ENCODE peak calls at places on chromosome 21, in nine cellular contexts. One of them, this sample, is unnamed.

GRCh38 chr21:44461438-44462089 is 6.3 kb downstream of the LRRC3 start:
- DNase-seq in AG08396: no peak
- DNase-seq in colonic mucosa: no peak
- DNase-seq in GM12865: no peak
- DNase-seq in GM23248: no peak
- DNase-seq in H4: no peak
- DNase-seq in NCI-H1105 treated with DMSO at 0.1 percent for 48 hours: no peak
- DNase-seq in neural crest cell: no peak
- DNase-seq in CD8-positive, alpha-beta memory T cell: no peak
- DNase-seq in this sample: no peak

GRCh38 chr21:46211786-46212720 is 16.5 kb downstream of the LSS start:
- DNase-seq in NCI-H1105 treated with DMSO at 0.1 percent for 48 hours: no peak
- DNase-seq in neural crest cell: no peak
- DNase-seq in GM23248: peak
- DNase-seq in colonic mucosa: no peak
- DNase-seq in GM12865: no peak
- DNase-seq in CD8-positive, alpha-beta memory T cell: no peak
- DNase-seq in H4: no peak
- DNase-seq in AG08396: no peak
- DNase-seq in this sample: no peak

GRCh38 chr21:37159949-37160348 is 86.9 kb downstream of the TTC3 start:
- DNase-seq in colonic mucosa: no peak
- DNase-seq in GM12865: no peak
- DNase-seq in AG08396: no peak
- DNase-seq in H4: no peak
- DNase-seq in GM23248: no peak
- DNase-seq in neural crest cell: no peak
- DNase-seq in NCI-H1105 treated with DMSO at 0.1 percent for 48 hours: no peak
- DNase-seq in CD8-positive, alpha-beta memory T cell: no peak
- DNase-seq in this sample: no peak

GRCh38 chr21:36747815-36748381 is 49.0 kb downstream of the SIM2 start:
- DNase-seq in AG08396: peak
- DNase-seq in H4: no peak
- DNase-seq in neural crest cell: peak
- DNase-seq in CD8-positive, alpha-beta memory T cell: no peak
- DNase-seq in GM23248: peak
- DNase-seq in NCI-H1105 treated with DMSO at 0.1 percent for 48 hours: peak
- DNase-seq in colonic mucosa: peak
- DNase-seq in GM12865: no peak
- DNase-seq in this sample: no peak

GRCh38 chr21:33898546-33898945 is 17.1 kb downstream of the ATP5PO start:
- DNase-seq in AG08396: no peak
- DNase-seq in GM23248: peak
- DNase-seq in colonic mucosa: no peak
- DNase-seq in GM12865: no peak
- DNase-seq in H4: no peak
- DNase-seq in neural crest cell: no peak
- DNase-seq in CD8-positive, alpha-beta memory T cell: no peak
- DNase-seq in NCI-H1105 treated with DMSO at 0.1 percent for 48 hours: no peak
- DNase-seq in this sample: no peak

GRCh38 chr21:36589352-36589971 is 109.5 kb upstream of the SIM2 start:
- DNase-seq in CD8-positive, alpha-beta memory T cell: no peak
- DNase-seq in NCI-H1105 treated with DMSO at 0.1 percent for 48 hours: no peak
- DNase-seq in GM23248: peak
- DNase-seq in H4: peak
- DNase-seq in GM12865: peak
- DNase-seq in AG08396: peak
- DNase-seq in colonic mucosa: peak
- DNase-seq in neural crest cell: no peak
- DNase-seq in this sample: peak

GRCh38 chr21:38220270-38220737 is 36.5 kb upstream of the KCNJ15 start:
- DNase-seq in neural crest cell: no peak
- DNase-seq in H4: no peak
- DNase-seq in GM23248: no peak
- DNase-seq in AG08396: no peak
- DNase-seq in colonic mucosa: no peak
- DNase-seq in GM12865: no peak
- DNase-seq in NCI-H1105 treated with DMSO at 0.1 percent for 48 hours: no peak
- DNase-seq in CD8-positive, alpha-beta memory T cell: no peak
- DNase-seq in this sample: no peak

GRCh38 chr21:45869121-45870007 is 112.2 kb upstream of the COL6A1 start:
- DNase-seq in NCI-H1105 treated with DMSO at 0.1 percent for 48 hours: no peak
- DNase-seq in GM23248: peak
- DNase-seq in AG08396: peak
- DNase-seq in GM12865: no peak
- DNase-seq in colonic mucosa: no peak
- DNase-seq in H4: no peak
- DNase-seq in CD8-positive, alpha-beta memory T cell: no peak
- DNase-seq in neural crest cell: no peak
- DNase-seq in this sample: peak

GRCh38 chr21:17388226-17388625 is 124.6 kb upstream of the CXADR start:
- DNase-seq in colonic mucosa: no peak
- DNase-seq in GM12865: no peak
- DNase-seq in H4: no peak
- DNase-seq in GM23248: no peak
- DNase-seq in CD8-positive, alpha-beta memory T cell: no peak
- DNase-seq in AG08396: no peak
- DNase-seq in NCI-H1105 treated with DMSO at 0.1 percent for 48 hours: no peak
- DNase-seq in neural crest cell: no peak
- DNase-seq in this sample: no peak

GRCh38 chr21:34580181-34580700 is 34.7 kb downstream of the RCAN1 start:
- DNase-seq in colonic mucosa: peak
- DNase-seq in H4: no peak
- DNase-seq in neural crest cell: no peak
- DNase-seq in GM12865: no peak
- DNase-seq in AG08396: no peak
- DNase-seq in CD8-positive, alpha-beta memory T cell: no peak
- DNase-seq in NCI-H1105 treated with DMSO at 0.1 percent for 48 hours: no peak
- DNase-seq in GM23248: peak
- DNase-seq in this sample: no peak

GRCh38 chr21:28431527-28432200 is 561.0 kb downstream of the LTN1 start:
- DNase-seq in GM12865: no peak
- DNase-seq in CD8-positive, alpha-beta memory T cell: no peak
- DNase-seq in H4: no peak
- DNase-seq in AG08396: no peak
- DNase-seq in colonic mucosa: no peak
- DNase-seq in neural crest cell: no peak
- DNase-seq in GM23248: peak
- DNase-seq in NCI-H1105 treated with DMSO at 0.1 percent for 48 hours: no peak
- DNase-seq in this sample: no peak

GRCh38 chr21:14080764-14081096 is 130.0 kb downstream of the LIPI start:
- DNase-seq in H4: no peak
- DNase-seq in neural crest cell: no peak
- DNase-seq in AG08396: no peak
- DNase-seq in NCI-H1105 treated with DMSO at 0.1 percent for 48 hours: no peak
- DNase-seq in CD8-positive, alpha-beta memory T cell: no peak
- DNase-seq in GM23248: no peak
- DNase-seq in GM12865: no peak
- DNase-seq in colonic mucosa: no peak
- DNase-seq in this sample: no peak

GRCh38 chr21:34190576-34191301 is 117.4 kb downstream of the MRPS6 start:
- DNase-seq in NCI-H1105 treated with DMSO at 0.1 percent for 48 hours: no peak
- DNase-seq in GM23248: no peak
- DNase-seq in GM12865: no peak
- DNase-seq in CD8-positive, alpha-beta memory T cell: no peak
- DNase-seq in neural crest cell: no peak
- DNase-seq in H4: no peak
- DNase-seq in AG08396: no peak
- DNase-seq in colonic mucosa: no peak
- DNase-seq in this sample: no peak

GRCh38 chr21:45220106-45220505 is 67.6 kb downstream of the POFUT2 start:
- DNase-seq in GM12865: no peak
- DNase-seq in CD8-positive, alpha-beta memory T cell: no peak
- DNase-seq in GM23248: no peak
- DNase-seq in H4: no peak
- DNase-seq in colonic mucosa: no peak
- DNase-seq in neural crest cell: no peak
- DNase-seq in NCI-H1105 treated with DMSO at 0.1 percent for 48 hours: no peak
- DNase-seq in AG08396: no peak
- DNase-seq in this sample: no peak

GRCh38 chr21:41766883-41767605 is at the start of gene RIPK4:
- DNase-seq in AG08396: no peak
- DNase-seq in colonic mucosa: peak
- DNase-seq in neural crest cell: no peak
- DNase-seq in GM12865: peak
- DNase-seq in CD8-positive, alpha-beta memory T cell: peak
- DNase-seq in H4: peak
- DNase-seq in GM23248: peak
- DNase-seq in NCI-H1105 treated with DMSO at 0.1 percent for 48 hours: peak
- DNase-seq in this sample: peak

GRCh38 chr21:31879251-31879650 is 6.4 kb downstream of the HUNK start:
- DNase-seq in AG08396: no peak
- DNase-seq in GM12865: no peak
- DNase-seq in neural crest cell: no peak
- DNase-seq in H4: no peak
- DNase-seq in colonic mucosa: no peak
- DNase-seq in NCI-H1105 treated with DMSO at 0.1 percent for 48 hours: no peak
- DNase-seq in CD8-positive, alpha-beta memory T cell: no peak
- DNase-seq in GM23248: no peak
- DNase-seq in this sample: no peak

GRCh38 chr21:38326899-38327298 is 70.1 kb downstream of the KCNJ15 start:
- DNase-seq in GM12865: no peak
- DNase-seq in colonic mucosa: no peak
- DNase-seq in GM23248: no peak
- DNase-seq in H4: no peak
- DNase-seq in neural crest cell: no peak
- DNase-seq in AG08396: no peak
- DNase-seq in CD8-positive, alpha-beta memory T cell: no peak
- DNase-seq in NCI-H1105 treated with DMSO at 0.1 percent for 48 hours: no peak
- DNase-seq in this sample: no peak

GRCh38 chr21:33308586-33309490 is 15.9 kb upstream of the IFNAR1 start:
- DNase-seq in H4: peak
- DNase-seq in colonic mucosa: no peak
- DNase-seq in NCI-H1105 treated with DMSO at 0.1 percent for 48 hours: peak
- DNase-seq in AG08396: no peak
- DNase-seq in neural crest cell: no peak
- DNase-seq in GM23248: no peak
- DNase-seq in CD8-positive, alpha-beta memory T cell: no peak
- DNase-seq in GM12865: peak
- DNase-seq in this sample: no peak

GRCh38 chr21:37699024-37699770 is 217.1 kb downstream of the KCNJ6 start:
- DNase-seq in GM12865: no peak
- DNase-seq in GM23248: no peak
- DNase-seq in H4: no peak
- DNase-seq in NCI-H1105 treated with DMSO at 0.1 percent for 48 hours: no peak
- DNase-seq in neural crest cell: no peak
- DNase-seq in AG08396: no peak
- DNase-seq in CD8-positive, alpha-beta memory T cell: no peak
- DNase-seq in colonic mucosa: no peak
- DNase-seq in this sample: no peak

GRCh38 chr21:36547464-36547863 is 67.5 kb upstream of the CLDN14 start:
- DNase-seq in H4: no peak
- DNase-seq in GM23248: no peak
- DNase-seq in AG08396: no peak
- DNase-seq in colonic mucosa: no peak
- DNase-seq in GM12865: no peak
- DNase-seq in neural crest cell: no peak
- DNase-seq in CD8-positive, alpha-beta memory T cell: no peak
- DNase-seq in NCI-H1105 treated with DMSO at 0.1 percent for 48 hours: no peak
- DNase-seq in this sample: no peak

GRCh38 chr21:27787046-27787445 is 820.2 kb upstream of the ADAMTS5 start:
- DNase-seq in GM12865: no peak
- DNase-seq in H4: no peak
- DNase-seq in colonic mucosa: no peak
- DNase-seq in neural crest cell: no peak
- DNase-seq in CD8-positive, alpha-beta memory T cell: no peak
- DNase-seq in NCI-H1105 treated with DMSO at 0.1 percent for 48 hours: no peak
- DNase-seq in GM23248: peak
- DNase-seq in AG08396: no peak
- DNase-seq in this sample: no peak

GRCh38 chr21:45640888-45641479 is 2.5 kb upstream of the PCBP3 start:
- DNase-seq in GM23248: peak
- DNase-seq in NCI-H1105 treated with DMSO at 0.1 percent for 48 hours: no peak
- DNase-seq in colonic mucosa: peak
- DNase-seq in H4: peak
- DNase-seq in neural crest cell: no peak
- DNase-seq in AG08396: no peak
- DNase-seq in GM12865: peak
- DNase-seq in CD8-positive, alpha-beta memory T cell: no peak
- DNase-seq in this sample: no peak

GRCh38 chr21:36104306-36105300 is 30.3 kb upstream of the CBR3 start:
- DNase-seq in H4: peak
- DNase-seq in GM23248: peak
- DNase-seq in NCI-H1105 treated with DMSO at 0.1 percent for 48 hours: no peak
- DNase-seq in AG08396: no peak
- DNase-seq in CD8-positive, alpha-beta memory T cell: peak
- DNase-seq in GM12865: peak
- DNase-seq in neural crest cell: peak
- DNase-seq in colonic mucosa: peak
- DNase-seq in this sample: peak

GRCh38 chr21:27058673-27059365 is 91.9 kb upstream of the ADAMTS5 start:
- DNase-seq in H4: no peak
- DNase-seq in AG08396: no peak
- DNase-seq in GM12865: no peak
- DNase-seq in neural crest cell: no peak
- DNase-seq in GM23248: peak
- DNase-seq in CD8-positive, alpha-beta memory T cell: no peak
- DNase-seq in NCI-H1105 treated with DMSO at 0.1 percent for 48 hours: no peak
- DNase-seq in colonic mucosa: no peak
- DNase-seq in this sample: no peak

GRCh38 chr21:37974081-37974480 is 57.8 kb upstream of the KCNJ6 start:
- DNase-seq in neural crest cell: no peak
- DNase-seq in H4: peak
- DNase-seq in AG08396: no peak
- DNase-seq in GM23248: peak
- DNase-seq in colonic mucosa: no peak
- DNase-seq in CD8-positive, alpha-beta memory T cell: no peak
- DNase-seq in NCI-H1105 treated with DMSO at 0.1 percent for 48 hours: no peak
- DNase-seq in GM12865: no peak
- DNase-seq in this sample: no peak

GRCh38 chr21:42277593-42277992 is 37.6 kb downstream of the TFF3 start:
- DNase-seq in GM23248: no peak
- DNase-seq in H4: no peak
- DNase-seq in neural crest cell: no peak
- DNase-seq in CD8-positive, alpha-beta memory T cell: no peak
- DNase-seq in AG08396: no peak
- DNase-seq in colonic mucosa: no peak
- DNase-seq in GM12865: no peak
- DNase-seq in NCI-H1105 treated with DMSO at 0.1 percent for 48 hours: no peak
- DNase-seq in this sample: no peak

GRCh38 chr21:34989337-34990151 is 59.6 kb downstream of the RUNX1 start:
- DNase-seq in AG08396: no peak
- DNase-seq in colonic mucosa: no peak
- DNase-seq in H4: no peak
- DNase-seq in NCI-H1105 treated with DMSO at 0.1 percent for 48 hours: no peak
- DNase-seq in GM23248: peak
- DNase-seq in neural crest cell: no peak
- DNase-seq in GM12865: peak
- DNase-seq in CD8-positive, alpha-beta memory T cell: no peak
- DNase-seq in this sample: no peak

GRCh38 chr21:43827015-43827611 is 37.7 kb downstream of the RRP1 start:
- DNase-seq in GM23248: peak
- DNase-seq in neural crest cell: no peak
- DNase-seq in AG08396: peak
- DNase-seq in NCI-H1105 treated with DMSO at 0.1 percent for 48 hours: no peak
- DNase-seq in CD8-positive, alpha-beta memory T cell: no peak
- DNase-seq in GM12865: no peak
- DNase-seq in H4: peak
- DNase-seq in colonic mucosa: no peak
- DNase-seq in this sample: peak

GRCh38 chr21:41366522-41367151 is 4.8 kb downstream of the MX2 start:
- DNase-seq in NCI-H1105 treated with DMSO at 0.1 percent for 48 hours: no peak
- DNase-seq in AG08396: peak
- DNase-seq in CD8-positive, alpha-beta memory T cell: no peak
- DNase-seq in colonic mucosa: peak
- DNase-seq in GM12865: peak
- DNase-seq in neural crest cell: no peak
- DNase-seq in H4: peak
- DNase-seq in GM23248: peak
- DNase-seq in this sample: peak

This sample was measured in MG63.